ENCODE peak calls at places on chromosomes 3 and 15, in four cellular contexts. S is dorsolateral prefrontal cortex, H is mammary epithelial cell, K is choroid plexus epithelial cell. I is an unnamed sample.

GRCh38 chr3:183897606-183898384 is 13.1 kb upstream of the PARL start:
- DNase-seq in S (no peak), H (peak; percentile 61), K (no peak), I (peak; percentile 86)

GRCh38 chr3:13578246-13578645 is 29.3 kb downstream of the FBLN2 start:
- DNase-seq in S (no peak), H (no peak), K (no peak), I (no peak)

GRCh38 chr3:156010829-156011228 is 109.5 kb upstream of the KCNAB1 start:
- DNase-seq in S (peak; percentile 65), H (no peak), K (no peak), I (peak; percentile 53)

GRCh38 chr3:68996356-68996995 is 17.0 kb downstream of the EOGT start:
- DNase-seq in S (no peak), H (peak; percentile 89), K (peak; percentile 70), I (peak; percentile 90)

GRCh38 chr3:39378092-39378491 is 5.1 kb upstream of the SLC25A38 start:
- DNase-seq in S (no peak), H (peak; percentile 43), K (peak; percentile 50), I (peak; percentile 77)

GRCh38 chr15:57610130-57610529 is 18.4 kb downstream of the MYZAP start:
- DNase-seq in S (no peak), H (peak; percentile 32), K (peak; percentile 65), I (peak; percentile 85)

GRCh38 chr3:122313261-122313660 is 11.8 kb upstream of the CSTA start:
- DNase-seq in S (no peak), H (peak; percentile 19), K (no peak), I (peak; percentile 81)

GRCh38 chr3:45211466-45212094 is 14.5 kb downstream of the TMEM158 start:
- DNase-seq in S (no peak), H (no peak), K (no peak), I (no peak)

GRCh38 chr3:77227567-77227966 is 187.7 kb downstream of the ROBO2 start:
- DNase-seq in S (no peak), H (no peak), K (no peak), I (peak; percentile 19)

GRCh38 chr3:66038726-66039589 is at the start of gene MAGI1:
- DNase-seq in S (peak; percentile 84), H (peak; percentile 93), K (peak; percentile 98), I (peak; percentile 93)

GRCh38 chr15:91956026-91956723 is 102.7 kb downstream of the SLCO3A1 start:
- DNase-seq in S (no peak), H (peak; percentile 93), K (peak; percentile 3), I (peak; percentile 97)

GRCh38 chr3:42036483-42036823 is 54.7 kb upstream of the TRAK1 start:
- DNase-seq in S (no peak), H (peak; percentile 85), K (peak; percentile 88), I (peak; percentile 95)

GRCh38 chr15:93479679-93480078 is 390.7 kb upstream of the RGMA start:
- DNase-seq in S (no peak), H (no peak), K (no peak), I (no peak)

GRCh38 chr15:42107483-42107882 is 13.1 kb upstream of the PLA2G4D start:
- DNase-seq in S (peak; percentile 54), H (peak; percentile 25), K (no peak), I (peak; percentile 42)
- H3K4me3 ChIP-seq in S (no peak overlapping the region), H (no peak overlapping the region), K (no peak overlapping the region), I (no peak overlapping the region)

GRCh38 chr15:26082069-26082832 is 219.1 kb upstream of the ATP10A start:
- DNase-seq in S (peak; percentile 95), H (peak; percentile 91), K (peak; percentile 96), I (peak; percentile 95)
- TF ChIP-seq CTCF in S (no peak), H (no peak), K (no peak), I (no peak)

GRCh38 chr3:86800116-86800515 is 190.8 kb downstream of the VGLL3 start:
- DNase-seq in S (no peak), H (no peak), K (peak; percentile 11), I (no peak)
- H3K4me3 ChIP-seq in S (no peak overlapping the region), H (no peak overlapping the region), K (no peak overlapping the region), I (no peak overlapping the region)

GRCh38 chr3:124512881-124513609 is 217.2 kb upstream of the UMPS start:
- DNase-seq in S (no peak), H (no peak), K (no peak), I (no peak)
- TF ChIP-seq CTCF in S (no peak), H (no peak), K (no peak), I (no peak)

DNA sequence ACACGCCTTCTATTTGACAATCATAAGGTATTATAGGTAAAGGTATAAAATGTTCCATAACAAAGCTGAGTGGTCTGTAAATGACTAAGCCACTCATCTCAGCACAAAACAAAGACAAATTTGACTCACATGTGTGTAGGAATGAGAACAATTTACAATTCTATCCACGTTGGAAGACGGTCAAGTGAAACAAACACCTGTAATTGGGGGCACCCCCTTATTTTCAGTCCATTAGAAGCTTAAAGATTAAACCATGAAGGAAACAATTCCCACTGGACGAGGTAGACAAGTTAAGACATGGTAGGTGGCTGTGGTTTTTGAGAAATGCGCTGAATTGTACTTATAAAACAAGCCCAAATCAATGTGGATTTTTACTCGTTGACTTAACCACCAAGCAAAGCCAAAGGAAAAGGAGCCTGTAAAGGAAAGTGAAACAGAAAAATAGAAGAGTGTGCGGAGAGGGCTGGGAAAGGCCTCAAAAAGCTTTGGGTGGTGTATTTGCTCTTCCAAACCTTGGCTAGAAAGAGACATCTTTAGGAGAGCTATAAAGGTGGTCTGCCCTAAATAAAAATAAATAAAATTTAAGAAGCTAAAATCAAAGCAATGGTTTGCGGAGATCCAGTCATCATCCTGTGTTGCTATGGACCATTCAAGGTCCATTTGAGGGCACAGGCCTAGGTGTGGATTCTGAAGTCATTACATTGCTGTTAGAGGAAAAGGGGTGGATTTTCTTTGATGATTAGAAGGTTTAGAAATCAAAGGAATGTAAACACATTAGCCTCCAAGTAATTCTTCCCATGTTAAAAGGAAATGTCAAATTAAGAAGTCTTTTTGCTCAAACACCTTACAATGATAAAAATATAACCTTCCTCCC is 135.0 kb downstream of the TFG start:
- DNase-seq in S (no peak), H (peak; percentile 89), K (no peak), I (peak; percentile 71)
- H3K4me3 ChIP-seq in S (no peak overlapping the region), H (peak overlapping the region; percentile 53), K (no peak overlapping the region), I (no peak overlapping the region)